ENCODE peak calls at places on chromosome 2, in six cellular contexts. Q is cardiac fibroblast, L is thoracic aorta, D is astrocyte, C is lower lobe of right lung, K is HFFc6. G is an unnamed sample.

GRCh38 chr2:2850218-2850850 is 519.3 kb upstream of the MYT1L start:
- DNase-seq in L (no peak), Q (no peak), C (no peak), K (no peak), D (no peak), G (no peak)

GRCh38 chr2:185245806-185246205 is 492.8 kb upstream of the FSIP2 start:
- DNase-seq in D (peak; percentile 43), L (no peak), K (no peak), C (no peak), Q (no peak), G (no peak)

GRCh38 chr2:55133467-55134315 is 83.4 kb upstream of the RTN4 start:
- DNase-seq in K (no peak), L (peak; percentile 20), C (no peak), D (peak; percentile 92), Q (peak; percentile 97), G (no peak)

GRCh38 chr2:62375051-62375450 is 130.9 kb downstream of the TMEM17 start:
- DNase-seq in D (no peak), L (no peak), K (no peak), Q (no peak), C (no peak), G (no peak)

GRCh38 chr2:32937602-32938450 is 8.9 kb upstream of the LTBP1 start:
- DNase-seq in D (peak; percentile 46), L (no peak), Q (peak; percentile 18), K (peak; percentile 9), C (no peak), G (no peak)

GRCh38 chr2:232444409-232445148 is 11.4 kb upstream of the ALPI start:
- DNase-seq in C (peak; percentile 65), D (peak; percentile 19), Q (peak; percentile 77), L (no peak), K (peak; percentile 69), G (peak; percentile 90)

GRCh38 chr2:64406407-64406774 is 47.6 kb upstream of the LGALSL start:
- DNase-seq in K (no peak), L (no peak), D (no peak), Q (no peak), C (no peak), G (no peak)

GRCh38 chr2:240153418-240153817 is 13.0 kb upstream of the OTOS start:
- DNase-seq in L (no peak), Q (no peak), K (no peak), D (no peak), C (no peak), G (peak; percentile 60)

GRCh38 chr2:240465765-240466578 is 30.5 kb downstream of the GPC1 start:
- DNase-seq in C (no peak), Q (no peak), L (peak; percentile 1), K (no peak), D (no peak), G (peak; percentile 91)

GRCh38 chr2:84649058-84649457 is 132.8 kb downstream of the DNAH6 start:
- DNase-seq in Q (no peak), C (no peak), L (no peak), K (no peak), D (no peak), G (no peak)

GRCh38 chr2:165469417-165469816 is at the start of gene CSRNP3:
- DNase-seq in L (no peak), C (no peak), D (peak; percentile 88), K (peak; percentile 15), Q (peak; percentile 87), G (no peak)

GRCh38 chr2:62660087-62660486 is 45.4 kb upstream of the EHBP1 start:
- DNase-seq in D (no peak), C (no peak), K (no peak), Q (no peak), L (no peak), G (no peak)

GRCh38 chr2:223696719-223697118 is 94.6 kb upstream of the SCG2 start:
- DNase-seq in K (peak; percentile 23), L (no peak), D (peak; percentile 61), Q (peak; percentile 60), C (no peak), G (no peak)

GRCh38 chr2:172012688-172013358 is 13.1 kb downstream of the METAP1D start:
- DNase-seq in D (peak; percentile 18), Q (no peak), L (no peak), K (no peak), C (no peak), G (no peak)

GRCh38 chr2:239802101-239802649 is 223.0 kb downstream of the NDUFA10 start:
- DNase-seq in Q (no peak), K (no peak), L (no peak), C (no peak), D (no peak), G (no peak)

GRCh38 chr2:240429872-240430491 is 5.5 kb upstream of the GPC1 start:
- DNase-seq in K (no peak), C (peak; percentile 31), D (no peak), Q (no peak), L (no peak), G (no peak)

DNA sequence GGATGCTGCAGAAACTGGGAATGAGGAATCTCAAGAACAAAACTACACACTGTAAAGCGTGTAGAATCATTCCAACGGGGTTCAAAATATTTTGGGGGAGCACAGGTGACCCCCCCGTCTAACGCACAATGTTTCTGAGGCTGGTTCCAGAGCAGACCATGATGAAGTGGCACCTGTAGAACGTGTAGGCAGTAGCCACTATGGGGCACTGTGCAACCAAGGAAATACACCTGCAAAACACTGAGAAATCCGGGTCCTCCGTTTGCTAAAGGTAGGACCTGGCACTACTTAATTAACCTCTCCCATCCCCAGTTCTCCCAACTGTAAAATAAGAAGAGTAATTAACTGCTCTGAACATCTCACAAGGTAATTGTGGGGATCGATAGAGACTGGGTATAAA is 22.6 kb downstream of the ST6GAL2 start:
- DNase-seq in C (no peak), D (no peak), Q (peak; percentile 7), L (no peak), K (no peak), G (no peak)
- TF ChIP-seq CTCF in C (no peak), D (peak; percentile 20), Q (no peak), L (no peak), K (peak; percentile 56), G (peak; percentile 62)

DNA sequence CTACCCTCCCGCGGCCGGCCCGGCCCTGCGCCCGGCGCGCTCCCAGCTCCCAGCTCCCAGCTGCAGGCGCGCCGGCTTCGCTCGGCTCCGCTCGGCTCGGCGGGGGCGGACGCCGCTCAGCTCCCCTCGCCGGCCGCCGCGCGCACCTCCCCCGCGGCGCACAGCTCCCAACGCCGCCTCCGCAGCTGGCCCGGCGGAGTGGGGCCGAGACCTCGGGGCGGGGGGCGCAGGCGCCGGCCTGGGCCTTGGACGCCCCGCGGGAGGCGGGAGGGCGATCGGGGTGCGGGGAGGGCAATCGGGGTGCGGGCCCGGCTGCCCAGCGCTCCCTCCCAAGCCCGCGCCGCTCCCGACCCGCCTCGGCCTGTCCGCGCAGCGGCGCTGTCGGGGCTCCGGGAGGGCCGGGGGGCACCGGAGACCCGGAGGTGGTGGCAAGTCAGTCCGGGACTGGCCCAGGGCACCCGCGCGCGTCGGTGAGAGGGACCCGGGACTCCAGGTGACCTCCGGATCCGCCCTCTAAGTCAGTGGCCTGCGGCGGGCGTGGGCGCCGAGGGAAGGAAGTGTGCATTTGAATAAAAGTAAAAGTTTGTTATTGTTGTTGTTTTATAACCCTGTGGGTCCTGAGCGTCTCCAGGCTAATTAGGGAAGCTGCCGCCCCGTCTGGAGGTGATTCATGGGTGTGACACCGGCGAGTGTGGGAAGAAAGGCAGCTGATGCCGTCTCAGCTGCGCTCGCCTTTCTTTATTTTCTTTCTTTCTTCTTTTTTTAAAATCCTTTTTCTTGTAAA is at the start of gene CRACDL:
- DNase-seq in D (no peak), L (no peak), Q (peak; percentile 20), C (no peak), K (no peak), G (no peak)
- TF ChIP-seq CTCF in D (no peak), L (no peak), Q (no peak), C (no peak), K (no peak), G (peak; percentile 62)

GRCh38 chr2:28390857-28391563 is 1.6 kb upstream of the FOSL2 start:
- DNase-seq in K (peak; percentile 75), C (peak; percentile 85), Q (peak; percentile 92), D (no peak), L (no peak), G (no peak)

GRCh38 chr2:28390241-28390856 is 2.3 kb upstream of the FOSL2 start:
- DNase-seq in L (peak; percentile 84), C (peak; percentile 92), Q (peak; percentile 95), D (peak; percentile 90), K (peak; percentile 83), G (peak; percentile 93)

GRCh38 chr2:28393115-28393836 is 618 bp downstream of the FOSL2 start:
- DNase-seq in D (peak; percentile 47), L (no peak), C (peak; percentile 82), K (peak; percentile 64), Q (peak; percentile 74), G (no peak)

GRCh38 chr2:28392297-28393114 is at the start of gene FOSL2:
- DNase-seq in D (peak; percentile 99), Q (peak; percentile 100), C (peak; percentile 96), K (peak; percentile 100), L (peak; percentile 97), G (no peak)

GRCh38 chr2:28391564-28392296 is 928 bp upstream of the FOSL2 start:
- DNase-seq in Q (peak; percentile 96), D (peak; percentile 80), C (peak; percentile 95), K (peak; percentile 85), L (peak; percentile 81), G (no peak)
- TF ChIP-seq CTCF in Q (no peak), D (no peak), C (no peak), K (peak; percentile 3), L (no peak), G (peak; percentile 25)

GRCh38 chr2:128644745-128645256 is 326.1 kb upstream of the HS6ST1 start:
- DNase-seq in Q (no peak), K (no peak), C (no peak), L (no peak), D (no peak), G (no peak)
- TF ChIP-seq CTCF in Q (no peak), K (no peak), C (no peak), L (no peak), D (no peak), G (peak; percentile 14)

DNA sequence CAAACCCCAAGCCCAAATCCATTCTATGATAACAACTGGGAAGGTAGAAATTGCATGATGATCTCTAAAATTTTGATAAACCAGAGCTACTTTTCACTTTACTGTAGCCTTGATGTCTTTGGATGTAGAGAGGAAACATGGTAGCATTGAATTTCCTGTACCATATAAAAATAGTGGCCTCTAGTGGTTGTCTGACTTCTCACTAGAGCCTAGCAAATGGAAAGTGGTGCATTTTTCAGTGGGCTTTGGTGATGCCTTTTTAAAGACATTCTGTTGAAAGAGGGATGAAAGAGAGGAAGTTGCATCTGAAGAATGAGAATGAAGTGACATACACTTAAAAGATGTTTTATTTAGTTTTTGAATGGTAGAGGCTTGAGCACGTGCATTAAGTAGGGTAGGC is 662.2 kb downstream of the XIRP2 start:
- DNase-seq in Q (peak; percentile 50), C (no peak), K (no peak), D (peak; percentile 4), L (no peak), G (no peak)
- TF ChIP-seq CTCF in Q (peak; percentile 54), C (peak; percentile 12), K (peak; percentile 48), D (peak; percentile 54), L (no peak), G (peak; percentile 77)

G was measured in chondrocyte.